ENCODE peak calls at places on chromosomes 1 and 21, in four cellular contexts. A is K562, T is GM12878, V is HepG2. F is an unnamed sample.

GRCh38 chr1:81305997-81306452 is 494.7 kb upstream of the ADGRL2 start:
- DNase-seq in A (no peak), T (no peak), V (no peak), F (peak)

GRCh38 chr1:161089251-161089924 is at the start of gene NECTIN4:
- DNase-seq in A (no peak), T (no peak), V (no peak), F (no peak)

GRCh38 chr1:177566495-177566894 is 395.7 kb downstream of the BRINP2 start:
- DNase-seq in A (no peak), T (no peak), V (peak), F (no peak)

GRCh38 chr1:44926311-44926781 is 60.0 kb downstream of the EIF2B3 start:
- DNase-seq in A (no peak), T (no peak), V (no peak), F (no peak)

GRCh38 chr1:85933901-85934300 is 222.7 kb downstream of the COL24A1 start:
- DNase-seq in A (no peak), T (no peak), V (no peak), F (no peak)

GRCh38 chr1:65195495-65196417 is 47.8 kb downstream of the AK4 start:
- DNase-seq in A (peak), T (no peak), V (no peak), F (no peak)

GRCh38 chr1:26289158-26290059 is 9.5 kb downstream of the SH3BGRL3 start:
- DNase-seq in A (no peak), T (no peak), V (no peak), F (no peak)

GRCh38 chr1:100543640-100544039 is 5.7 kb downstream of the GPR88 start:
- DNase-seq in A (peak), T (no peak), V (peak), F (no peak)

GRCh38 chr21:28089599-28090421 is 902.9 kb downstream of the LTN1 start:
- DNase-seq in A (no peak), T (no peak), V (no peak), F (no peak)

GRCh38 chr1:225524570-225524969 is 96.7 kb upstream of the LBR start:
- DNase-seq in A (no peak), T (no peak), V (no peak), F (no peak)

GRCh38 chr1:32470431-32470830 is 5.6 kb downstream of the ZBTB8B start:
- DNase-seq in A (no peak), T (no peak), V (no peak), F (no peak)

GRCh38 chr21:29379517-29380054 is 80.9 kb downstream of the BACH1 start:
- DNase-seq in A (no peak), T (no peak), V (no peak), F (no peak)

GRCh38 chr1:17561252-17561558 is 21.7 kb downstream of the ARHGEF10L start:
- DNase-seq in A (no peak), T (no peak), V (no peak), F (no peak)

GRCh38 chr1:244216836-244217235 is 165.8 kb downstream of the ZBTB18 start:
- DNase-seq in A (no peak), T (no peak), V (no peak), F (no peak)

GRCh38 chr1:244211559-244211944 is 160.5 kb downstream of the ZBTB18 start:
- DNase-seq in A (no peak), T (no peak), V (no peak), F (no peak)

GRCh38 chr1:244212792-244213475 is 161.9 kb downstream of the ZBTB18 start:
- DNase-seq in A (no peak), T (no peak), V (no peak), F (no peak)

GRCh38 chr1:244212219-244212618 is 161.1 kb downstream of the ZBTB18 start:
- DNase-seq in A (no peak), T (no peak), V (no peak), F (no peak)

GRCh38 chr1:244214009-244214967 is 163.2 kb downstream of the ZBTB18 start:
- DNase-seq in A (no peak), T (no peak), V (peak), F (peak)
- TF ChIP-seq JUNB in A (no peak), T (no peak), V (no peak), F (no peak)

GRCh38 chr1:19344372-19344810 is 32.3 kb downstream of the SLC66A1 start:
- DNase-seq in A (peak), T (no peak), V (peak), F (peak)
- TF ChIP-seq SMC3 in A (peak), T (peak), V (peak), F (peak)

GRCh38 chr1:232983817-232984567 is 33.6 kb downstream of the NTPCR start:
- DNase-seq in A (no peak), T (no peak), V (no peak), F (no peak)

GRCh38 chr1:232983375-232983774 is 33.0 kb downstream of the NTPCR start:
- DNase-seq in A (no peak), T (no peak), V (no peak), F (no peak)

GRCh38 chr1:232986000-232986922 is 35.9 kb downstream of the NTPCR start:
- DNase-seq in A (no peak), T (no peak), V (no peak), F (no peak)

GRCh38 chr1:232987046-232987445 is 36.6 kb downstream of the NTPCR start:
- DNase-seq in A (no peak), T (no peak), V (no peak), F (no peak)

GRCh38 chr1:232984577-232985425 is 34.4 kb downstream of the NTPCR start:
- DNase-seq in A (no peak), T (no peak), V (no peak), F (no peak)
- TF ChIP-seq JUNB in A (no peak), T (no peak), V (no peak), F (no peak)

DNA sequence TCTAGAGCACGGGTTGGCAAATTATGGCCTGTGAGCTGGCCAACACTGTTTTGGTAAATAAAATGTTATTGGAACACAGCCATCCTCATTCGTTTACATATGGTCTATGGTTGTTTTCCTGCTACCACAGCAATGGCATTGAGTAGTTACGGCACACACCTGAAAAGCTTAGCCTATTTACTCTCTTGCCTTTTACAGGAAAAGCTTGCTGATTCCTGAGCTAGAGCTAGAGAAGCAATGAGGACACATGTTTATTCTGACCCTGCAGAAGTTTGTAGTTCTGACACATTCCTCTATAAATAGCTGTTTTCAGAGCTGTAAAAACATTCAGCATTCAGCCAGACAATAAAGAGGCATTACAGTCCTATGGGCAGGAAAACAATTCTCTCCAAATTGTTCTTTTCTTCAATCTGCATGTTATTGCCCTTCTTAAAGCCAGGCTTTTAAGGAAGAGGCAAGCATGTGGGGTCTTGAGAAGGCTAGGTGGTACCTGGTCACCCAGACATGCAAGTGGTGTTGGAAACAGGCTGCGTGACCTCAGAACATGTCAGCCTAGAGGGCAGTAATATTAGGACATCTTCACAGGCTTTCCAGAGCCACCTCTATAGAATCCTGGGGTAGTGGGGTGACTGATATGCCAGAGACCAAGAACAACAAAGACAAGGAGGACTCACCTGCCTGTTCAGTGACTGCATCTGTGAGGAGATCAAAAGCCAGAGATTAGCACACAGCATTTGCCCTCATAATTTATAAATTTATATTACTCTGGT is 1.6 kb downstream of the FCRL2 start:
- DNase-seq in A (no peak), T (no peak), V (no peak), F (no peak)
- TF ChIP-seq SMC3 in A (no peak), T (no peak), V (no peak), F (no peak)

F was measured in A549.